ENCODE peak calls at places on chromosomes 6 and 20, in eight cellular contexts. I is right atrium auricular region, O is uterus, N is adrenal gland, A is psoas muscle, V is left ventricle myocardium inferior, K is GM23338, F is tibial artery. U is an unnamed sample.

GRCh38 chr6:142871910-142872331 is 73.1 kb downstream of the HIVEP2 start:
- DNase-seq in I (peak; percentile 65), O (no peak), N (peak; percentile 64), A (no peak), V (no peak), K (no peak), F (peak; percentile 59), U (peak; percentile 93)

GRCh38 chr6:149014631-149015171 is 267.9 kb downstream of the UST start:
- DNase-seq in I (no peak), O (no peak), N (no peak), A (no peak), V (no peak), K (peak; percentile 95), F (no peak), U (no peak)

GRCh38 chr6:134537146-134537555 is 219.2 kb upstream of the SGK1 start:
- DNase-seq in I (no peak), O (no peak), N (no peak), A (no peak), V (no peak), K (no peak), F (no peak), U (peak; percentile 100)

GRCh38 chr6:23091795-23092194 is 522.4 kb downstream of the HDGFL1 start:
- DNase-seq in I (no peak), O (no peak), N (no peak), A (no peak), V (no peak), K (no peak), F (no peak), U (peak; percentile 35)

GRCh38 chr6:159654483-159655098 is 38.5 kb downstream of the SOD2 start:
- DNase-seq in I (no peak), O (no peak), N (no peak), A (no peak), V (no peak), K (peak; percentile 87), F (no peak), U (peak; percentile 55)

GRCh38 chr20:16020971-16021370 is 552.3 kb downstream of the KIF16B start:
- DNase-seq in I (no peak), O (no peak), N (no peak), A (no peak), V (no peak), K (no peak), F (no peak), U (peak; percentile 30)

GRCh38 chr20:46401478-46401860 is 4.9 kb downstream of the ELMO2 start:
- DNase-seq in I (no peak), O (no peak), N (no peak), A (no peak), V (no peak), K (no peak), F (no peak), U (no peak)

GRCh38 chr6:142322504-142323198 is 20.8 kb downstream of the ADGRG6 start:
- DNase-seq in I (no peak), O (no peak), N (no peak), A (no peak), V (no peak), K (no peak), F (no peak), U (peak; percentile 28)

GRCh38 chr6:35294308-35294945 is 3.2 kb upstream of the DEF6 start:
- DNase-seq in I (no peak), O (no peak), N (peak; percentile 67), A (peak; percentile 24), V (no peak), K (peak; percentile 83), F (no peak), U (peak; percentile 51)

GRCh38 chr6:97282238-97282725 is 734 bp downstream of the MMS22L start:
- DNase-seq in I (no peak), O (no peak), N (no peak), A (no peak), V (no peak), K (peak; percentile 12), F (no peak), U (peak; percentile 4)

GRCh38 chr6:161215193-161215592 is 58.7 kb downstream of the AGPAT4 start:
- DNase-seq in I (no peak), O (no peak), N (no peak), A (no peak), V (no peak), K (no peak), F (no peak), U (peak; percentile 98)

GRCh38 chr20:5001174-5002076 is at the start of gene SLC23A2:
- DNase-seq in I (no peak), O (peak; percentile 16), N (peak; percentile 66), A (peak; percentile 46), V (peak; percentile 57), K (peak; percentile 67), F (peak; percentile 27), U (no peak)

GRCh38 chr6:2979819-2980464 is 8.6 kb upstream of the SERPINB6 start:
- DNase-seq in I (no peak), O (no peak), N (peak; percentile 41), A (no peak), V (no peak), K (no peak), F (no peak), U (peak; percentile 68)

GRCh38 chr6:149834513-149835481 is 29.4 kb downstream of the LRP11 start:
- DNase-seq in I (peak; percentile 77), O (peak; percentile 61), N (peak; percentile 88), A (no peak), V (no peak), K (peak; percentile 81), F (peak; percentile 74), U (peak; percentile 91)

GRCh38 chr6:53035549-53036213 is 29.5 kb upstream of the FBXO9 start:
- DNase-seq in I (no peak), O (no peak), N (peak; percentile 69), A (no peak), V (no peak), K (no peak), F (no peak), U (no peak)

GRCh38 chr20:45934046-45934586 is 367 bp upstream of the PCIF1 start:
- DNase-seq in I (no peak), O (peak; percentile 72), N (peak; percentile 86), A (peak; percentile 77), V (peak; percentile 70), K (peak; percentile 77), F (peak; percentile 57), U (no peak)

GRCh38 chr20:19433371-19434316 is 221.2 kb downstream of the SLC24A3 start:
- DNase-seq in I (no peak), O (no peak), N (no peak), A (no peak), V (no peak), K (no peak), F (no peak), U (no peak)

GRCh38 chr20:47274449-47275108 is 81.9 kb downstream of the ZMYND8 start:
- DNase-seq in I (no peak), O (no peak), N (peak; percentile 45), A (no peak), V (no peak), K (no peak), F (no peak), U (peak; percentile 95)

GRCh38 chr6:136492409-136492808 is 57.8 kb downstream of the MAP7 start:
- DNase-seq in I (no peak), O (no peak), N (no peak), A (no peak), V (no peak), K (no peak), F (no peak), U (no peak)

GRCh38 chr6:92468066-92468465 is 951.3 kb downstream of the EPHA7 start:
- DNase-seq in I (no peak), O (no peak), N (no peak), A (no peak), V (no peak), K (no peak), F (no peak), U (no peak)

GRCh38 chr6:142026471-142026870 is 106.3 kb upstream of the GJE1 start:
- DNase-seq in I (no peak), O (no peak), N (no peak), A (no peak), V (no peak), K (peak; percentile 17), F (no peak), U (peak; percentile 79)

GRCh38 chr20:7159903-7160302 is 392.4 kb downstream of the BMP2 start:
- DNase-seq in I (no peak), O (no peak), N (no peak), A (no peak), V (no peak), K (no peak), F (no peak), U (peak; percentile 88)

GRCh38 chr20:7155794-7156193 is 388.3 kb downstream of the BMP2 start:
- DNase-seq in I (no peak), O (no peak), N (no peak), A (no peak), V (no peak), K (no peak), F (no peak), U (no peak)

GRCh38 chr20:7161690-7162089 is 394.2 kb downstream of the BMP2 start:
- DNase-seq in I (no peak), O (no peak), N (no peak), A (no peak), V (no peak), K (peak; percentile 56), F (no peak), U (peak; percentile 42)
- TF ChIP-seq CTCF in I (no peak), O (no peak), N (peak; percentile 18), A (no peak), V (peak; percentile 62), K (peak; percentile 78), F (no peak), U (peak; percentile 51)

DNA sequence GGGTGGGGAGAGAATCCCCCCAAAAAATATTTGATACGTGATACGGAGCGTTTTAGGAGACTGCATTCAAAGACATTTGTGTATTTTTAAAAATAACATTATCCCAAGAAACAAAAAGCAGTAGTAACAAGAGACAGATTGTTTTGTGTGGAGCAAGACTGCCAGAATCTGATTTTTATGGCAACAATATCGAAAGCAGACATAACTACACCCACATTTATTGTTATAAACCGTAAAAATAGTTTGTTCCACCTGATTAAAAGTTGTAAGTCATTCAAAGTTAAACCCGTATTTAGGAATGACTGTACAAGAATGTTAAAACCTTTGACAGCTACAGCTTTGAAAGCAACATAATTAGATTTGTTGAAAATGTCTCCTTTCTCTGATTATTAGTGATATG is 2.6 kb downstream of the EYA4 start:
- DNase-seq in I (no peak), O (no peak), N (no peak), A (no peak), V (no peak), K (no peak), F (no peak), U (no peak)
- H3K27me3 ChIP-seq in I (no peaks in the 10 kb centered on the region), O (peaks cover 36% of the 10 kb centered on the region), N (peaks cover 43% of the 10 kb centered on the region), A (no peaks in the 10 kb centered on the region), V (peaks cover 74% of the 10 kb centered on the region), K (peaks cover 82% of the 10 kb centered on the region), F (no peaks in the 10 kb centered on the region), U (no peaks in the 10 kb centered on the region)

DNA sequence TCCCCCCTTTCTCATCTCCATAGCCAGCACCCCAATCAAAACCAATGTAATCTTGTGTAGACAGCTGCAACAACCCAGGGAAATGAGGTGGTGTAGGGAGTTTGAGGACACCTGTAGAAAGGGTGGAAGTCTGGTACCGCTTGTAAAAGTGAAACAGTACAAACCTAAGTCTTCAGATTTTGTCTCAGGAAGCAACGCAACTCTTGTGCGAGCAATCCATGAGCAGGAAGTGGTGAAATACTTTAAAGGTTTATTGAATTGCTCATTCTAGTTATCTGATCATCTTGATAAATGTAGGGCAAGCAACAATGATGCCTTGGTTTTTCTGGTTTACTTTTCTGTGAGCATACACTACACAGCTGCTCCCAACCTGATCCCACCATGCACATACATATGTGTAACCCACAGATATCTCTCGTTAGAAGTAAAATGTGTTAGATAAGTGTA is 71.1 kb upstream of the THEMIS start:
- DNase-seq in I (no peak), O (no peak), N (no peak), A (no peak), V (no peak), K (no peak), F (no peak), U (peak; percentile 68)
- H3K4me3 ChIP-seq in I (no peak overlapping the region), O (no peak overlapping the region), N (no peak overlapping the region), A (no peak overlapping the region), V (no peak overlapping the region), K (no peak overlapping the region), F (no peak overlapping the region), U (no peak overlapping the region)

GRCh38 chr20:61753196-61753942 is 312.3 kb downstream of the TAF4 start:
- DNase-seq in I (no peak), O (no peak), N (no peak), A (no peak), V (no peak), K (no peak), F (no peak), U (peak; percentile 65)
- TF ChIP-seq CTCF in I (no peak), O (no peak), N (no peak), A (no peak), V (no peak), K (no peak), F (no peak), U (no peak)